ENCODE peak calls at places on chromosome 6, in five cellular contexts. W is breast epithelium, R is Peyer's patch, Y is endothelial cell of umbilical vein, S is A549. N is an unnamed sample.
A peak's percentile ranks its signal among the peaks of the same experiment; 100 is the strongest.

GRCh38 chr6:6972456-6972855 is 135.3 kb upstream of the RREB1 start:
- DNase-seq in W (no peak), R (no peak), Y (no peak), S (no peak), N (no peak)

GRCh38 chr6:44969446-44970175 is 358.5 kb upstream of the RUNX2 start:
- DNase-seq in W (no peak), R (no peak), Y (no peak), S (no peak), N (no peak)

GRCh38 chr6:25327372-25327771 is 48.2 kb downstream of the CARMIL1 start:
- DNase-seq in W (no peak), R (no peak), Y (no peak), S (no peak), N (no peak)

GRCh38 chr6:34150766-34151165 is 4.9 kb upstream of the GRM4 start:
- DNase-seq in W (no peak), R (no peak), Y (no peak), S (no peak), N (no peak)

GRCh38 chr6:122645256-122645655 is 35.1 kb downstream of the PKIB start:
- DNase-seq in W (no peak), R (no peak), Y (no peak), S (no peak), N (no peak)

GRCh38 chr6:162576009-162576408 is 151.6 kb downstream of the PRKN start:
- DNase-seq in W (no peak), R (no peak), Y (no peak), S (no peak), N (no peak)

GRCh38 chr6:137265574-137265973 is 46.4 kb upstream of the IFNGR1 start:
- DNase-seq in W (no peak), R (no peak), Y (no peak), S (no peak), N (no peak)

GRCh38 chr6:170027111-170028043 is 263.5 kb downstream of the DLL1 start:
- DNase-seq in W (peak; percentile 12), R (no peak), Y (no peak), S (no peak), N (no peak)

GRCh38 chr6:20826378-20826777 is 292.1 kb downstream of the CDKAL1 start:
- DNase-seq in W (no peak), R (no peak), Y (peak; percentile 91), S (no peak), N (no peak)

GRCh38 chr6:11532097-11532496 is 5.5 kb upstream of the TMEM170B start:
- DNase-seq in W (no peak), R (no peak), Y (no peak), S (no peak), N (no peak)

GRCh38 chr6:90184334-90185298 is 112.0 kb downstream of the BACH2 start:
- DNase-seq in W (no peak), R (no peak), Y (peak; percentile 92), S (no peak), N (no peak)

GRCh38 chr6:169428532-169428931 is 174.9 kb upstream of the THBS2 start:
- DNase-seq in W (no peak), R (no peak), Y (no peak), S (no peak), N (no peak)

GRCh38 chr6:26335631-26336323 is 29.2 kb upstream of the BTN3A2 start:
- DNase-seq in W (no peak), R (no peak), Y (no peak), S (no peak), N (no peak)

GRCh38 chr6:16704706-16705402 is 56.4 kb downstream of the ATXN1 start:
- DNase-seq in W (no peak), R (no peak), Y (peak; percentile 66), S (no peak), N (no peak)

GRCh38 chr6:8065519-8065911 is 1.3 kb upstream of the BLOC1S5 start:
- DNase-seq in W (no peak), R (no peak), Y (no peak), S (no peak), N (no peak)

GRCh38 chr6:34204693-34205092 is 32.0 kb upstream of the HMGA1 start:
- DNase-seq in W (no peak), R (no peak), Y (no peak), S (no peak), N (no peak)

GRCh38 chr6:152233547-152234320 is 403.4 kb downstream of the SYNE1 start:
- DNase-seq in W (no peak), R (no peak), Y (peak; percentile 73), S (no peak), N (no peak)

GRCh38 chr6:835476-836160 is 142.7 kb upstream of the EXOC2 start:
- DNase-seq in W (no peak), R (no peak), Y (no peak), S (peak; percentile 45), N (no peak)

GRCh38 chr6:161908872-161909271 is 635.0 kb upstream of the AGPAT4 start:
- DNase-seq in W (no peak), R (no peak), Y (no peak), S (no peak), N (no peak)

GRCh38 chr6:155080876-155081845 is 86.0 kb downstream of the TIAM2 start:
- DNase-seq in W (no peak), R (no peak), Y (peak; percentile 77), S (no peak), N (no peak)

GRCh38 chr6:41469951-41470340 is 76.2 kb upstream of the FOXP4 start:
- DNase-seq in W (no peak), R (no peak), Y (no peak), S (no peak), N (no peak)

GRCh38 chr6:43741829-43742228 is 28.2 kb upstream of the VEGFA start:
- DNase-seq in W (no peak), R (no peak), Y (peak; percentile 10), S (no peak), N (no peak)

GRCh38 chr6:136435096-136435495 is 115.1 kb downstream of the MAP7 start:
- DNase-seq in W (no peak), R (no peak), Y (no peak), S (no peak), N (no peak)

GRCh38 chr6:25878721-25879322 is 4.8 kb upstream of the SLC17A3 start:
- DNase-seq in W (no peak), R (no peak), Y (no peak), S (no peak), N (no peak)

GRCh38 chr6:38261626-38262025 is 378.1 kb downstream of the BTBD9 start:
- DNase-seq in W (no peak), R (no peak), Y (no peak), S (no peak), N (no peak)

GRCh38 chr6:25417206-25417605 is 138.0 kb downstream of the CARMIL1 start:
- DNase-seq in W (no peak), R (no peak), Y (no peak), S (no peak), N (no peak)

GRCh38 chr6:106796754-106797153 is 167.4 kb downstream of the QRSL1 start:
- DNase-seq in W (no peak), R (no peak), Y (no peak), S (no peak), N (no peak)
- H3K4me1 ChIP-seq in W (no peaks in the 10 kb centered on the region), R (no peaks in the 10 kb centered on the region), Y (no peaks in the 10 kb centered on the region), S (peaks cover 52% of the 10 kb centered on the region), N (peaks cover 2% of the 10 kb centered on the region)

DNA sequence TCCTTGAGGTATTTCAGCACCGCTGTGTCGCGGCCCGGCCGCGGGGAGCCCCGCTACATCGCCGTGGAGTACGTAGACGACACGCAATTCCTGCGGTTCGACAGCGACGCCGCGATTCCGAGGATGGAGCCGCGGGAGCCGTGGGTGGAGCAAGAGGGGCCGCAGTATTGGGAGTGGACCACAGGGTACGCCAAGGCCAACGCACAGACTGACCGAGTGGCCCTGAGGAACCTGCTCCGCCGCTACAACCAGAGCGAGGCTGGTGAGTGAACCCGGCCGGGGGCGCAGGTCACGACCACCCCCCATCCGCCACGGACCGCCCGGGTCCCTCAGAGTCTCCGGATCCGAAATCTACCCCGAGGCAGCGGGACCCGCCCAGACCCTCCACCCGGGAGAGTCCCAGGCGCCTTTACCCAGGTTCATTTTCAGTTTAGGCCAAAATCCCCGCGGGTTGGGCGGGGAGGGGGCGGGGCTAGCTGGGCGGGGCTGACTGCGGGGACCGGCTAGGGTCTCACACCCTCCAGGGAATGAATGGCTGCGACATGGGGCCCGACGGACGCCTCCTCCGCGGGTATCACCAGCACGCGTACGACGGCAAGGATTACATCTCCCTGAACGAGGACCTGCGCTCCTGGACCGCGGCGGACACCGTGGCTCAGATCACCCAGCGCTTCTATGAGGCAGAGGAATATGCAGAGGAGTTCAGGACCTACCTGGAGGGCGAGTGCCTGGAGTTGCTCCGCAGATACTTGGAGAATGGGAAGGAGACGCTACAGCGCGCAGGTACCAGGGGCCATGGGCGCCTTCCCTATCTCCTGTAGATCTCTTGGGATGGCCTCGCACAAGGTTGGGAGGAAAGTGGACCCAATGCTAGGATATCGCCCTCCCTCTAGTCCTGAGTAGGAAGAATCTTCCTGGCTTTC is 693 bp downstream of the HLA-F start:
- DNase-seq in W (peak; percentile 42), R (peak; percentile 71), Y (peak; percentile 5), S (no peak), N (peak; percentile 64)
- H3K27ac ChIP-seq in W (peak overlapping the region; percentile 89), R (peak overlapping the region; percentile 99), Y (no peak overlapping the region), S (peak overlapping the region; percentile 43), N (peak overlapping the region; percentile 90)

GRCh38 chr6:166251196-166251595 is 57.0 kb downstream of the PRR18 start:
- DNase-seq in W (no peak), R (no peak), Y (no peak), S (no peak), N (no peak)

GRCh38 chr6:166257911-166258318 is 50.3 kb downstream of the PRR18 start:
- DNase-seq in W (no peak), R (no peak), Y (no peak), S (no peak), N (no peak)

GRCh38 chr6:166251655-166252054 is 56.5 kb downstream of the PRR18 start:
- DNase-seq in W (no peak), R (no peak), Y (no peak), S (no peak), N (no peak)

GRCh38 chr6:166252601-166253000 is 55.6 kb downstream of the PRR18 start:
- DNase-seq in W (no peak), R (no peak), Y (no peak), S (no peak), N (no peak)

DNA sequence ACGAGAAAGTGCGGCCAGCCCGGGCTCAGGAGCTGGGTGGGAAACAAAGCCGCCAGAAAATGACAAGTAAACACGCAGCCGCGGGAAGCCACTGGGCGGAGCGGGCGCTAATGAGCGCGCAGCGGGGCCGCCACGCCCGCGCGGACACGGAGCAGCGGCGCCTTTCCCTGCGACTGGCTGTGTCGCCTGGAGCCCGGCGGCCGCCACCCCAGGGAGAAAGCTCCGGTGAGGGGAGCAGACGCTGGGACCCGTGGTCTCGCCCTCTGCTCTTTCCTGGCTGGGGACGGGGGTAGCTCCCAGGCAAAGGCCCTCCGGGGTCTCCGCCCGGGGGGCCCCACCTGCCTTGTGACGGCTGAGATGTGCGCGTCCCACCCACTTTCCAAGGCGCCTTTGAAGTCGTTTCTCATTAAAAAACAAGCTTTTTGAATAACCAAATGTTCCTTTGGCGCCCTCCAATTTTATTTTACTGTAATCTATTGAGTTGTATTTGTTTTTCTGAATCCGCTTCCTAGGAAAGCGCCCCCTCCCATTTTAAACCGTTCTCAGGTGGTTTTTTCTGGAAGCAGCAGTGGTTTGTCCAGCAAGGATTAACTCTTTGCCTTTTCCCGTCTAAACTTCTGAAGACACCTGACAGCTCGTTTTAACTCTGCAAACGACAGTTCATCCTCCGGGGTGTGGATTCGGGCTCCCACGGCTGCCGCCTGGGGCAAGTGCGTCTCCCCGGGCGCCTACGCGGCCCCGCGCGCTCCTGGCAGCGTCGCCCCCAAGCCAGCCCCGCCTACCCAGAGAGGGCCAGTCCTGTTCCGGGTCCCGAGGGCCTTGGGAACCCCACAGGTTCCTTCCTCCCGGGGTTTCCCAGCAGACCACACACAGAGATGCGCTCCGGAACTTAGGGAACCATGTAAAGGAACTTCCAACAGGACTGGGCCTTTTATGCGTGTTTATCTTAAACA is 54.6 kb downstream of the PRR18 start:
- DNase-seq in W (no peak), R (peak; percentile 54), Y (no peak), S (no peak), N (peak; percentile 50)
- H3K4me3 ChIP-seq in W (peak overlapping the region; percentile 50), R (peak overlapping the region; percentile 51), Y (no peak overlapping the region), S (peak overlapping the region; percentile 39), N (peak overlapping the region; percentile 16)

GRCh38 chr6:108616973-108617372 is 56.3 kb downstream of the FOXO3 start:
- DNase-seq in W (no peak), R (no peak), Y (no peak), S (no peak), N (no peak)
- H3K4me1 ChIP-seq in W (peaks cover 3% of the 10 kb centered on the region), R (peaks cover 23% of the 10 kb centered on the region), Y (peaks cover 13% of the 10 kb centered on the region), S (peaks cover 4% of the 10 kb centered on the region), N (peaks cover 59% of the 10 kb centered on the region)